ENCODE peak calls at places on chromosomes 7 and 10, in ten cellular contexts. One of them, this sample, is unnamed.

GRCh38 chr10:8059191-8059936 is 4.9 kb downstream of the GATA3 start:
- DNase-seq in GM18507: no peak
- DNase-seq in mammary epithelial cell: peak
- DNase-seq in substantia nigra: no peak
- DNase-seq in CD8-positive, alpha-beta T cell: no peak
- DNase-seq in activated CD4-positive, CD25-positive, alpha-beta regulatory T cell: no peak
- DNase-seq in astrocyte of the cerebellum: no peak
- DNase-seq in caudate nucleus: no peak
- DNase-seq in naive thymus-derived CD8-positive, alpha-beta T cell: no peak
- DNase-seq in adrenal gland: no peak
- DNase-seq in this sample: no peak

GRCh38 chr7:140079121-140079536 is 16.4 kb upstream of the PARP12 start:
- DNase-seq in astrocyte of the cerebellum: peak
- DNase-seq in mammary epithelial cell: peak
- DNase-seq in caudate nucleus: no peak
- DNase-seq in naive thymus-derived CD8-positive, alpha-beta T cell: no peak
- DNase-seq in CD8-positive, alpha-beta T cell: no peak
- DNase-seq in activated CD4-positive, CD25-positive, alpha-beta regulatory T cell: no peak
- DNase-seq in GM18507: no peak
- DNase-seq in adrenal gland: peak
- DNase-seq in substantia nigra: no peak
- DNase-seq in this sample: no peak

GRCh38 chr7:50333266-50333665 is 28.8 kb downstream of the IKZF1 start:
- DNase-seq in astrocyte of the cerebellum: no peak
- DNase-seq in GM18507: no peak
- DNase-seq in CD8-positive, alpha-beta T cell: no peak
- DNase-seq in adrenal gland: no peak
- DNase-seq in caudate nucleus: no peak
- DNase-seq in naive thymus-derived CD8-positive, alpha-beta T cell: no peak
- DNase-seq in substantia nigra: no peak
- DNase-seq in mammary epithelial cell: no peak
- DNase-seq in activated CD4-positive, CD25-positive, alpha-beta regulatory T cell: no peak
- DNase-seq in this sample: no peak

GRCh38 chr10:92695679-92696605 is 6.2 kb downstream of the HHEX start:
- DNase-seq in CD8-positive, alpha-beta T cell: no peak
- DNase-seq in substantia nigra: no peak
- DNase-seq in activated CD4-positive, CD25-positive, alpha-beta regulatory T cell: no peak
- DNase-seq in caudate nucleus: no peak
- DNase-seq in naive thymus-derived CD8-positive, alpha-beta T cell: no peak
- DNase-seq in GM18507: no peak
- DNase-seq in adrenal gland: peak
- DNase-seq in astrocyte of the cerebellum: no peak
- DNase-seq in mammary epithelial cell: no peak
- DNase-seq in this sample: no peak

GRCh38 chr7:151416921-151417320 is 7.1 kb upstream of the WDR86 start:
- DNase-seq in CD8-positive, alpha-beta T cell: no peak
- DNase-seq in substantia nigra: no peak
- DNase-seq in mammary epithelial cell: no peak
- DNase-seq in caudate nucleus: no peak
- DNase-seq in adrenal gland: no peak
- DNase-seq in astrocyte of the cerebellum: no peak
- DNase-seq in GM18507: no peak
- DNase-seq in activated CD4-positive, CD25-positive, alpha-beta regulatory T cell: no peak
- DNase-seq in naive thymus-derived CD8-positive, alpha-beta T cell: no peak
- DNase-seq in this sample: no peak

GRCh38 chr10:25934673-25935139 is 677 bp downstream of the MYO3A start:
- DNase-seq in GM18507: no peak
- DNase-seq in CD8-positive, alpha-beta T cell: no peak
- DNase-seq in substantia nigra: no peak
- DNase-seq in caudate nucleus: peak
- DNase-seq in naive thymus-derived CD8-positive, alpha-beta T cell: no peak
- DNase-seq in activated CD4-positive, CD25-positive, alpha-beta regulatory T cell: no peak
- DNase-seq in astrocyte of the cerebellum: no peak
- DNase-seq in mammary epithelial cell: no peak
- DNase-seq in adrenal gland: no peak
- DNase-seq in this sample: no peak

GRCh38 chr7:22781230-22781711 is 41.4 kb downstream of the TOMM7 start:
- DNase-seq in substantia nigra: no peak
- DNase-seq in astrocyte of the cerebellum: peak
- DNase-seq in activated CD4-positive, CD25-positive, alpha-beta regulatory T cell: no peak
- DNase-seq in GM18507: no peak
- DNase-seq in mammary epithelial cell: peak
- DNase-seq in naive thymus-derived CD8-positive, alpha-beta T cell: no peak
- DNase-seq in CD8-positive, alpha-beta T cell: no peak
- DNase-seq in caudate nucleus: no peak
- DNase-seq in adrenal gland: no peak
- DNase-seq in this sample: no peak

GRCh38 chr7:73647725-73648592 is 19.7 kb upstream of the VPS37D start:
- DNase-seq in astrocyte of the cerebellum: no peak
- DNase-seq in substantia nigra: no peak
- DNase-seq in naive thymus-derived CD8-positive, alpha-beta T cell: peak
- DNase-seq in activated CD4-positive, CD25-positive, alpha-beta regulatory T cell: no peak
- DNase-seq in caudate nucleus: no peak
- DNase-seq in adrenal gland: peak
- DNase-seq in mammary epithelial cell: no peak
- DNase-seq in CD8-positive, alpha-beta T cell: peak
- DNase-seq in GM18507: no peak
- DNase-seq in this sample: no peak

GRCh38 chr7:149125189-149125863 is 798 bp downstream of the ZNF425 start:
- DNase-seq in mammary epithelial cell: peak
- DNase-seq in activated CD4-positive, CD25-positive, alpha-beta regulatory T cell: no peak
- DNase-seq in caudate nucleus: no peak
- DNase-seq in substantia nigra: no peak
- DNase-seq in astrocyte of the cerebellum: no peak
- DNase-seq in adrenal gland: no peak
- DNase-seq in GM18507: no peak
- DNase-seq in CD8-positive, alpha-beta T cell: no peak
- DNase-seq in naive thymus-derived CD8-positive, alpha-beta T cell: no peak
- DNase-seq in this sample: no peak

GRCh38 chr10:102714621-102715455 is at the start of gene SFXN2:
- DNase-seq in GM18507: no peak
- DNase-seq in naive thymus-derived CD8-positive, alpha-beta T cell: peak
- DNase-seq in adrenal gland: peak
- DNase-seq in astrocyte of the cerebellum: no peak
- DNase-seq in substantia nigra: no peak
- DNase-seq in mammary epithelial cell: no peak
- DNase-seq in CD8-positive, alpha-beta T cell: peak
- DNase-seq in activated CD4-positive, CD25-positive, alpha-beta regulatory T cell: peak
- DNase-seq in caudate nucleus: no peak
- DNase-seq in this sample: no peak

GRCh38 chr10:70323697-70324340 is 40.0 kb upstream of the NPFFR1 start:
- DNase-seq in astrocyte of the cerebellum: no peak
- DNase-seq in caudate nucleus: no peak
- DNase-seq in mammary epithelial cell: no peak
- DNase-seq in GM18507: no peak
- DNase-seq in adrenal gland: no peak
- DNase-seq in substantia nigra: no peak
- DNase-seq in CD8-positive, alpha-beta T cell: no peak
- DNase-seq in naive thymus-derived CD8-positive, alpha-beta T cell: no peak
- DNase-seq in activated CD4-positive, CD25-positive, alpha-beta regulatory T cell: no peak
- DNase-seq in this sample: no peak

GRCh38 chr7:1009747-1010146 is 26.8 kb downstream of the CYP2W1 start:
- DNase-seq in adrenal gland: no peak
- DNase-seq in astrocyte of the cerebellum: no peak
- DNase-seq in CD8-positive, alpha-beta T cell: no peak
- DNase-seq in caudate nucleus: no peak
- DNase-seq in GM18507: no peak
- DNase-seq in naive thymus-derived CD8-positive, alpha-beta T cell: no peak
- DNase-seq in mammary epithelial cell: no peak
- DNase-seq in substantia nigra: no peak
- DNase-seq in activated CD4-positive, CD25-positive, alpha-beta regulatory T cell: no peak
- DNase-seq in this sample: no peak

GRCh38 chr10:93006435-93007039 is 54.1 kb upstream of the CYP26C1 start:
- DNase-seq in naive thymus-derived CD8-positive, alpha-beta T cell: no peak
- DNase-seq in CD8-positive, alpha-beta T cell: no peak
- DNase-seq in substantia nigra: no peak
- DNase-seq in adrenal gland: peak
- DNase-seq in astrocyte of the cerebellum: peak
- DNase-seq in GM18507: no peak
- DNase-seq in caudate nucleus: no peak
- DNase-seq in activated CD4-positive, CD25-positive, alpha-beta regulatory T cell: no peak
- DNase-seq in mammary epithelial cell: peak
- DNase-seq in this sample: no peak

GRCh38 chr7:33887576-33887975 is 17.8 kb upstream of the BMPER start:
- DNase-seq in astrocyte of the cerebellum: no peak
- DNase-seq in caudate nucleus: no peak
- DNase-seq in adrenal gland: no peak
- DNase-seq in substantia nigra: no peak
- DNase-seq in mammary epithelial cell: no peak
- DNase-seq in activated CD4-positive, CD25-positive, alpha-beta regulatory T cell: no peak
- DNase-seq in naive thymus-derived CD8-positive, alpha-beta T cell: no peak
- DNase-seq in CD8-positive, alpha-beta T cell: no peak
- DNase-seq in GM18507: no peak
- DNase-seq in this sample: no peak

GRCh38 chr7:154409703-154410311 is 357.6 kb downstream of the DPP6 start:
- DNase-seq in activated CD4-positive, CD25-positive, alpha-beta regulatory T cell: no peak
- DNase-seq in adrenal gland: no peak
- DNase-seq in CD8-positive, alpha-beta T cell: no peak
- DNase-seq in mammary epithelial cell: peak
- DNase-seq in caudate nucleus: no peak
- DNase-seq in astrocyte of the cerebellum: no peak
- DNase-seq in GM18507: no peak
- DNase-seq in naive thymus-derived CD8-positive, alpha-beta T cell: no peak
- DNase-seq in substantia nigra: no peak
- DNase-seq in this sample: no peak

GRCh38 chr10:32050145-32050544 is 6.1 kb downstream of the KIF5B start:
- DNase-seq in caudate nucleus: no peak
- DNase-seq in CD8-positive, alpha-beta T cell: no peak
- DNase-seq in mammary epithelial cell: no peak
- DNase-seq in activated CD4-positive, CD25-positive, alpha-beta regulatory T cell: no peak
- DNase-seq in substantia nigra: no peak
- DNase-seq in astrocyte of the cerebellum: no peak
- DNase-seq in GM18507: no peak
- DNase-seq in adrenal gland: no peak
- DNase-seq in naive thymus-derived CD8-positive, alpha-beta T cell: no peak
- DNase-seq in this sample: no peak

GRCh38 chr10:35605191-35605590 is at the start of gene GJD4:
- DNase-seq in naive thymus-derived CD8-positive, alpha-beta T cell: no peak
- DNase-seq in adrenal gland: no peak
- DNase-seq in caudate nucleus: no peak
- DNase-seq in mammary epithelial cell: no peak
- DNase-seq in astrocyte of the cerebellum: no peak
- DNase-seq in substantia nigra: no peak
- DNase-seq in GM18507: no peak
- DNase-seq in activated CD4-positive, CD25-positive, alpha-beta regulatory T cell: no peak
- DNase-seq in CD8-positive, alpha-beta T cell: no peak
- DNase-seq in this sample: no peak